ENCODE peak calls at places on chromosomes 5 and 9, in seven cellular contexts. P is esophagus squamous epithelium, N is stomach, Y is IMR-90, M is body of pancreas, B is kidney, Z is uterus. Q is an unnamed sample.

GRCh38 chr5:91849069-91849468 is 466.0 kb upstream of the ARRDC3 start:
- DNase-seq in M (no peak), N (no peak), B (no peak), Z (no peak), Y (no peak), P (no peak), Q (no peak)

GRCh38 chr9:138097501-138097991 is 220.0 kb downstream of the CACNA1B start:
- DNase-seq in Y (no peak), Z (no peak), N (peak; percentile 17), P (no peak), M (no peak), B (peak; percentile 35), Q (no peak)

GRCh38 chr5:44538831-44539539 is 149.8 kb upstream of the FGF10 start:
- DNase-seq in B (no peak), P (no peak), M (no peak), Z (peak; percentile 20), N (no peak), Y (no peak), Q (no peak)

GRCh38 chr5:166961028-166961427 is 1330.4 kb upstream of the WWC1 start:
- DNase-seq in M (no peak), N (no peak), B (no peak), Z (no peak), Y (peak; percentile 0), P (no peak), Q (no peak)

GRCh38 chr5:106691701-106692100 is 979.0 kb downstream of the EFNA5 start:
- DNase-seq in P (no peak), Y (no peak), M (no peak), Z (no peak), B (no peak), N (no peak), Q (no peak)

GRCh38 chr5:96661101-96661840 is 905 bp upstream of the CAST start:
- DNase-seq in N (no peak), Z (peak; percentile 29), P (no peak), Y (peak; percentile 61), B (no peak), M (peak; percentile 19), Q (peak; percentile 26)

GRCh38 chr5:96717874-96718273 is 55.7 kb downstream of the CAST start:
- DNase-seq in Z (no peak), Y (no peak), B (no peak), N (no peak), M (no peak), P (no peak), Q (no peak)

GRCh38 chr5:33371660-33372059 is 69.1 kb upstream of the TARS1 start:
- DNase-seq in M (no peak), P (no peak), Y (peak; percentile 93), N (no peak), B (no peak), Z (no peak), Q (no peak)

GRCh38 chr9:129761901-129762359 is 9.1 kb upstream of the PTGES start:
- DNase-seq in P (no peak), B (no peak), N (no peak), Z (peak; percentile 30), M (no peak), Y (peak; percentile 83), Q (no peak)

GRCh38 chr5:107781451-107781850 is 110.7 kb upstream of the EFNA5 start:
- DNase-seq in Y (peak; percentile 48), N (no peak), Z (no peak), B (no peak), P (no peak), M (no peak), Q (no peak)

DNA sequence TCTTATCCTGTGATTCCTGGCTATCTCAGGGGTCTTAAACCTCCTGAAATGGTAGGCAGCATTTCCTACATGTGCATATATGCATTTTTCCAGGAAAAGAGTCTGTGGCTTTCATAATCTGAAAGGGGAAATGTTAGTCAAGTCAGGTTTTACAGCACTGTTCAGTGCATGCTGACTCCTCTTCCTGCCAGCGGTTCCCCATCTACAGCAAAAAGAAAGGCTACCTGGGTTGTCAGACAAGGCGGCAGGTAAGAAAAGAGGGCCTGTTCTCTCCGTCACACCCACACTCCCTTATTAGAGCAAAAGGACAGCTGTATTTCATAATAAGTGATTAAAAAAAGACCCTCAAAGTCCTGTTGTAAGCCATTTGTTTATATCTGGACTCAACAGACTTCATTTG is 4.3 kb upstream of the SPATA6L start:
- DNase-seq in Y (no peak), B (no peak), M (no peak), Z (no peak), P (no peak), N (no peak), Q (no peak)
- H3K27ac ChIP-seq in Y (no peak overlapping the region), B (no peak overlapping the region), M (no peak overlapping the region), Z (no peak overlapping the region), P (no peak overlapping the region), N (no peak overlapping the region), Q (no peak overlapping the region)

DNA sequence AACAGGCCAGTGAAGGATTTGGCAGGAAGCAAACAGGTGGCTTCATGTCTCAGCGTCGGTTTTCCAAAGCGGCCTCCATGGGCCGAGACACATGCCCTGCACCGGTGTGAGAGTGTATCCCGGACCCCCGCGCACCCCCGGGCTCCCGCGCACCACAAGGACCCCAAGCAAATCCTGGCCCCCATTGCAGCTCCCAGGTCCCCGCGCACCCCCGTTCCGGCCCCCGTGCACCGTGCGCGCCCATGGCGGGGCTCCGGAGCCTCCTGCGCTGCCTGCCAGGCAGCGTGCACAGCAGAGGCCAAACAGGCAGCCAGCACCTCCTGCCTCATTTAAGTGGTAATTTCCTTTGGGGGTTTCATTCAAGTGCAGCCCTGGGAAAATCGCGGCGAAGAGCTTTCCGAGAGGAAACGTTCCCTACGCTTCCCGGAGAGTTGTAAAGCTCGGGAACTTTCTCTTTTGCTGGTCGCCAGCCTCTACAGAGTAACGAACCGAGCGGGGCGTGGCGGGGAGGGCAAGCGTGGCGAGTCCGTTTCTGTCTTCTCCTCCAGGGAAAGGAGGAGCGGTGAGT is 145.5 kb upstream of the SLC24A2 start:
- DNase-seq in M (peak; percentile 53), Z (no peak), Y (peak; percentile 1), N (peak; percentile 32), B (peak; percentile 59), P (no peak), Q (no peak)
- TF ChIP-seq CTCF in M (no peak), Z (no peak), Y (no peak), N (no peak), B (no peak), P (no peak), Q (no peak)

DNA sequence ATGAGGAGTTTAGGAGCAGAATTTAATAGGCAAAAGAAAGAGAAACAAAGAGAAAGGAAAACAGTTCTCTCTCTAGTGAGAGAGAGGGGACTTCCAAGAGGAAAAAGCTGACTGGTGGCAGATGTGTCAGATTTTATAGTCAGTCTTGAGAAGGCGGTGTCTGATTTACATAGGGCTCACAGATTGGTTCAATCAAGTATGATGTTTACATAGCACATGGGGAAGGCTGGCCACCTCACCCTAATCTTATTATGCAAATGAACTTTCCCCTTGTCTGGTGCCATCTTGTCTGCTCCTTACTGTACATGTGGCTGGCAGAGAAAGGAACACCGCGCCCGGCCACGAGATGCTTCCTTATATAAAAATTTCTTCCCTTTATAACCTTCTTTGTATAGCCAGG is 24.7 kb downstream of the UNC13B start:
- DNase-seq in Z (no peak), P (no peak), M (no peak), B (no peak), N (no peak), Y (no peak), Q (no peak)
- H3K9me3 ChIP-seq in Z (no peaks in the 10 kb centered on the region), P (peaks cover 13% of the 10 kb centered on the region), M (no peaks in the 10 kb centered on the region), B (no peaks in the 10 kb centered on the region), N (no peaks in the 10 kb centered on the region), Y (no peaks in the 10 kb centered on the region), Q (peaks cover under 1% of the 10 kb centered on the region)

DNA sequence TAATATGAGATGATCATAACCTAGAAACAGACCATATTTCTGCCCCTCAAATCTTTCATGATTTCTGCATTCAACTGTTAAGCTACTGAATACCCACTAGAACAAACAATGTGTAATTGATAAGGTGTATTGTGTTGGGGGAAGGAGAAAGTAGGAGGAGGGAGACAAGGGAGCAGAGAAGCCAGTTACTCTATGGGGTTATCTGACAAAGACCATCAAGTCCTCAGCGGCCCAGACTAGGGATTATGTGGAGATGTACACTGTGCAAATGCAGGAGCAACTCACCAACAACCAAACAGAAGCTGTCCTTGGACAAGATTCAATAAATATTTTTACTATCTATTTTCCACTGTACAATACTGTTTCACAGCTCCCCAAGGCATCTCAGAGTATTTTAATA is 2.7 kb downstream of the NRG2 start:
- DNase-seq in M (no peak), P (no peak), B (no peak), Z (no peak), N (no peak), Y (no peak), Q (no peak)
- H3K27ac ChIP-seq in M (peak overlapping the region; percentile 66), P (no peak overlapping the region), B (no peak overlapping the region), Z (no peak overlapping the region), N (no peak overlapping the region), Y (no peak overlapping the region), Q (no peak overlapping the region)

GRCh38 chr9:108184009-108184408 is 671.8 kb downstream of the ACTL7B start:
- DNase-seq in M (no peak), P (no peak), Y (no peak), N (no peak), Z (no peak), B (no peak), Q (no peak)

GRCh38 chr9:108185613-108186012 is 670.2 kb downstream of the ACTL7B start:
- DNase-seq in Z (no peak), B (no peak), M (no peak), N (no peak), P (no peak), Y (no peak), Q (no peak)

GRCh38 chr9:108186996-108187395 is 668.8 kb downstream of the ACTL7B start:
- DNase-seq in M (peak; percentile 25), N (peak; percentile 43), Z (no peak), Y (peak; percentile 72), B (peak; percentile 73), P (no peak), Q (no peak)

GRCh38 chr9:108182950-108183381 is 672.8 kb downstream of the ACTL7B start:
- DNase-seq in P (no peak), B (no peak), Z (no peak), N (no peak), M (no peak), Y (peak; percentile 55), Q (no peak)

GRCh38 chr9:108184941-108185340 is 670.8 kb downstream of the ACTL7B start:
- DNase-seq in Y (peak; percentile 34), B (peak; percentile 37), N (no peak), Z (no peak), P (no peak), M (no peak), Q (no peak)
- TF ChIP-seq CTCF in Y (no peak), B (no peak), N (no peak), Z (no peak), P (no peak), M (no peak), Q (no peak)

GRCh38 chr5:36047375-36048160 is 19.1 kb downstream of the UGT3A2 start:
- DNase-seq in P (no peak), B (no peak), N (no peak), Y (no peak), Z (no peak), M (no peak), Q (no peak)
- H3K9me3 ChIP-seq in P (no peaks in the 10 kb centered on the region), B (no peaks in the 10 kb centered on the region), N (no peaks in the 10 kb centered on the region), Y (no peaks in the 10 kb centered on the region), Z (no peaks in the 10 kb centered on the region), M (no peaks in the 10 kb centered on the region), Q (no peaks in the 10 kb centered on the region)

DNA sequence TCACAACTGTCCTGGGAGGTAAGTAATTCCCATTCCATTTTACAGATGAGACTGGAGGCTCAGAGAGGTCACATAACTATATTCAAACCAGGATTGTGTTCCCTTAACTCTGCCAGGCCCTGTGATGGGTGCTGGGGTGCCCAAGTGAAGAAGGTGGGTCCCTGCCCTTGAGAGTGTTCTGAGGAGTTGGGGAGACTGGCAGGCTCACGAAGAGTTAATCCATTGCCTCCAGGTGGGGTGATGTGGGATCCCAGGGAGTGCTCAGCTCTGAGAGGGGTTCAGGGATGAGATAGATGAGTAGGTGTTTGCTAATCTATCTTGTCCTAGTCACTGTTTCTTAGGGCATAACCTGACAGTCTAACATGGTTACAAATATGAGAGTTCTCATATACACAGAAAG is 36.7 kb downstream of the GSN start:
- DNase-seq in P (no peak), N (no peak), Z (no peak), B (no peak), M (no peak), Y (no peak), Q (no peak)
- H3K27ac ChIP-seq in P (peak overlapping the region; percentile 84), N (peak overlapping the region; percentile 66), Z (peak overlapping the region; percentile 100), B (no peak overlapping the region), M (no peak overlapping the region), Y (no peak overlapping the region), Q (no peak overlapping the region)

Q was measured in CD4-positive, alpha-beta T cell.